ENCODE peak calls at places on chromosomes 1 and 21, in nine cellular contexts. C is IMR-90; J is GM23248; X is CD8-positive, alpha-beta T cell; A is cardiac muscle cell; K is colonic mucosa; R is PC-9; L is HCT116; B is A549. U is an unnamed sample.

GRCh38 chr1:197327776-197328364 is 59.8 kb downstream of the CRB1 start:
- DNase-seq in C (peak; percentile 16), J (peak; percentile 48), X (no peak), A (peak; percentile 38), K (no peak), R (no peak), L (no peak), B (peak; percentile 5), U (no peak)

GRCh38 chr1:9825101-9826074 is 1.6 kb upstream of the CLSTN1 start:
- DNase-seq in C (peak; percentile 51), J (peak; percentile 87), X (peak; percentile 22), A (peak; percentile 54), K (peak; percentile 94), R (peak; percentile 92), L (peak; percentile 77), B (peak; percentile 93), U (peak; percentile 71)

GRCh38 chr1:87899746-87900145 is 571.1 kb downstream of the LMO4 start:
- DNase-seq in C (no peak), J (no peak), X (no peak), A (no peak), K (no peak), R (no peak), L (no peak), B (no peak), U (no peak)

GRCh38 chr1:31234309-31234708 is 5.4 kb downstream of the NKAIN1 start:
- DNase-seq in C (no peak), J (no peak), X (no peak), A (no peak), K (no peak), R (no peak), L (no peak), B (no peak), U (no peak)

GRCh38 chr1:106536741-106537140 is 519.7 kb upstream of the PRMT6 start:
- DNase-seq in C (no peak), J (peak; percentile 84), X (no peak), A (no peak), K (no peak), R (no peak), L (no peak), B (no peak), U (no peak)

GRCh38 chr1:156260896-156261295 is 13.0 kb upstream of the PAQR6 start:
- DNase-seq in C (no peak), J (no peak), X (no peak), A (no peak), K (no peak), R (no peak), L (no peak), B (no peak), U (no peak)

GRCh38 chr1:23371987-23372386 is 2.4 kb upstream of the ZNF436 start:
- DNase-seq in C (no peak), J (no peak), X (no peak), A (no peak), K (no peak), R (no peak), L (no peak), B (no peak), U (no peak)

GRCh38 chr1:185325413-185325812 is 8.4 kb upstream of the IVNS1ABP start:
- DNase-seq in C (no peak), J (no peak), X (no peak), A (no peak), K (no peak), R (no peak), L (no peak), B (no peak), U (no peak)

GRCh38 chr1:156973464-156973863 is 53.0 kb downstream of the LRRC71 start:
- DNase-seq in C (no peak), J (no peak), X (no peak), A (no peak), K (no peak), R (no peak), L (no peak), B (no peak), U (no peak)

GRCh38 chr1:36034692-36035091 is 49.2 kb upstream of the TEKT2 start:
- DNase-seq in C (peak; percentile 75), J (peak; percentile 64), X (no peak), A (peak; percentile 48), K (no peak), R (peak; percentile 25), L (no peak), B (peak; percentile 21), U (peak; percentile 46)

GRCh38 chr1:117610036-117610435 is 4.2 kb downstream of the TENT5C start:
- DNase-seq in C (no peak), J (no peak), X (no peak), A (no peak), K (no peak), R (no peak), L (no peak), B (no peak), U (no peak)

GRCh38 chr1:15546641-15547040 is 20.0 kb downstream of the DNAJC16 start:
- DNase-seq in C (no peak), J (no peak), X (no peak), A (no peak), K (no peak), R (no peak), L (no peak), B (no peak), U (no peak)

GRCh38 chr1:103948526-103948925 is 198.8 kb downstream of the AMY1C start:
- DNase-seq in C (no peak), J (peak; percentile 11), X (no peak), A (peak; percentile 2), K (no peak), R (no peak), L (no peak), B (peak; percentile 11), U (no peak)

GRCh38 chr1:183590225-183591191 is at the start of gene NCF2:
- DNase-seq in C (peak; percentile 57), J (peak; percentile 42), X (no peak), A (no peak), K (no peak), R (peak; percentile 8), L (no peak), B (no peak), U (no peak)

GRCh38 chr1:208160259-208160819 is 83.8 kb downstream of the PLXNA2 start:
- DNase-seq in C (no peak), J (no peak), X (no peak), A (no peak), K (no peak), R (no peak), L (no peak), B (no peak), U (no peak)

GRCh38 chr1:186577201-186577600 is 103.0 kb downstream of the PTGS2 start:
- DNase-seq in C (no peak), J (no peak), X (no peak), A (no peak), K (no peak), R (peak; percentile 20), L (no peak), B (no peak), U (no peak)

GRCh38 chr1:114107474-114108175 is 46.0 kb downstream of the SYT6 start:
- DNase-seq in C (no peak), J (no peak), X (no peak), A (no peak), K (no peak), R (no peak), L (no peak), B (peak; percentile 7), U (no peak)

GRCh38 chr1:147760481-147761260 is at the start of gene GJA5:
- DNase-seq in C (no peak), J (peak; percentile 57), X (no peak), A (no peak), K (no peak), R (peak; percentile 44), L (no peak), B (no peak), U (no peak)

GRCh38 chr1:214328770-214329455 is 48.0 kb downstream of the SMYD2 start:
- DNase-seq in C (peak; percentile 81), J (peak; percentile 92), X (peak; percentile 70), A (peak; percentile 82), K (peak; percentile 77), R (peak; percentile 78), L (peak; percentile 54), B (peak; percentile 74), U (peak; percentile 69)

GRCh38 chr21:35366348-35367085 is 317.4 kb upstream of the RUNX1 start:
- DNase-seq in C (peak; percentile 54), J (peak; percentile 85), X (no peak), A (peak; percentile 96), K (no peak), R (no peak), L (no peak), B (no peak), U (no peak)

GRCh38 chr1:225811622-225812487 is 1.9 kb downstream of the EPHX1 start:
- DNase-seq in C (no peak), J (peak; percentile 69), X (no peak), A (no peak), K (peak; percentile 62), R (no peak), L (no peak), B (peak; percentile 59), U (no peak)

GRCh38 chr1:8134546-8135235 is 108.6 kb upstream of the ERRFI1 start:
- DNase-seq in C (no peak), J (peak; percentile 43), X (no peak), A (peak; percentile 66), K (no peak), R (no peak), L (no peak), B (no peak), U (no peak)

GRCh38 chr1:192168964-192169363 is 10.7 kb downstream of the RGS18 start:
- DNase-seq in C (no peak), J (no peak), X (no peak), A (no peak), K (no peak), R (no peak), L (no peak), B (no peak), U (no peak)
- H3K4me1 ChIP-seq in C (peaks cover 2% of the 10 kb centered on the region), J (no peaks in the 10 kb centered on the region), X (no peaks in the 10 kb centered on the region), A (no peaks in the 10 kb centered on the region), K (no peaks in the 10 kb centered on the region), R (no peaks in the 10 kb centered on the region), L (no peaks in the 10 kb centered on the region), B (no peaks in the 10 kb centered on the region), U (no peaks in the 10 kb centered on the region)

GRCh38 chr1:63329621-63330330 is 7.4 kb downstream of the FOXD3 start:
- DNase-seq in C (no peak), J (no peak), X (no peak), A (no peak), K (no peak), R (no peak), L (no peak), B (no peak), U (no peak)
- H3K4me3 ChIP-seq in C (no peak overlapping the region), J (no peak overlapping the region), X (no peak overlapping the region), A (no peak overlapping the region), K (no peak overlapping the region), R (no peak overlapping the region), L (no peak overlapping the region), B (no peak overlapping the region), U (no peak overlapping the region)

GRCh38 chr1:43005460-43006351 is 47.0 kb upstream of the SLC2A1 start:
- DNase-seq in C (no peak), J (no peak), X (no peak), A (no peak), K (no peak), R (no peak), L (no peak), B (no peak), U (no peak)
- H3K27ac ChIP-seq in C (no peak overlapping the region), J (no peak overlapping the region), X (no peak overlapping the region), A (peak overlapping the region; percentile 83), K (no peak overlapping the region), R (no peak overlapping the region), L (peak overlapping the region; percentile 94), B (no peak overlapping the region), U (no peak overlapping the region)

DNA sequence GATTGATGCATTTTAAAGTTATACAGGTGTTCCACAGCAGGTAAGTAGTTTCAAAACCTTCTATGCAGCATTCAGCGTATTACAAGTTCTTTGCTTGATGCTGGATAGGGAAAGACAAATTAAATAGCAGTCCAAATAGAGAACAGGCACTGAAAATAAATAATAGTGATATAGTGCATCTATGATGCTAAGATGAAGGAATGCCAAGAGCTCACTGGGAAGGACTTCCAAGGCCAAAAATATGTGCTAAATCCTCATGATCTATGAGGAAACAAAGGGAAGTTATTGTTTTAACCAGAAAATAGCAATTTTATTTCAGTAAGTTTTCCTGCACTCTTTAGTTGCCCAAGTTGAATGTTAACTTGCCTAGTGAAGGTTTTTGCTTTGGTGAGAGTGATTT is 127.8 kb upstream of the GREM2 start:
- DNase-seq in C (peak; percentile 38), J (peak; percentile 50), X (no peak), A (no peak), K (no peak), R (no peak), L (no peak), B (no peak), U (no peak)
- H3K4me1 ChIP-seq in C (peaks cover 3% of the 10 kb centered on the region), J (peaks cover 37% of the 10 kb centered on the region), X (no peaks in the 10 kb centered on the region), A (no peaks in the 10 kb centered on the region), K (no peaks in the 10 kb centered on the region), R (no peaks in the 10 kb centered on the region), L (no peaks in the 10 kb centered on the region), B (peaks cover 6% of the 10 kb centered on the region), U (no peaks in the 10 kb centered on the region)

U was measured in Panc1.